ENCODE peak calls at places on chromosomes 4 and X, in seven cellular contexts. A is naive thymus-derived CD4-positive, alpha-beta T cell; L is WTC11; K is fibroblast of lung; R is nucleus accumbens; X is transverse colon; U is sciatic nerve. E is an unnamed sample.

GRCh38 chr4:118058955-118059354 is 24.7 kb downstream of the NDST3 start:
- DNase-seq in A (no peak), X (no peak), L (no peak), K (no peak), R (no peak), U (no peak), E (no peak)

GRCh38 chrX:68072016-68072415 is 361.3 kb downstream of the OPHN1 start:
- DNase-seq in L (no peak), A (no peak), U (no peak), K (peak; percentile 17), R (no peak), X (no peak), E (no peak)

GRCh38 chr4:3248811-3249661 is at the start of gene MSANTD1:
- DNase-seq in X (no peak), R (no peak), U (no peak), K (peak; percentile 69), A (no peak), L (no peak), E (no peak)

GRCh38 chr4:54882616-54883015 is 224.9 kb downstream of the KIT start:
- DNase-seq in A (no peak), R (no peak), L (no peak), K (no peak), U (no peak), X (no peak), E (no peak)

GRCh38 chrX:134792077-134792476 is 133.8 kb upstream of the PLAC1 start:
- DNase-seq in A (no peak), R (no peak), L (no peak), X (no peak), K (no peak), U (no peak), E (no peak)

GRCh38 chr4:96352051-96352517 is 512.2 kb downstream of the PDHA2 start:
- DNase-seq in X (no peak), U (no peak), L (peak; percentile 32), K (peak; percentile 23), A (no peak), R (no peak), E (no peak)

GRCh38 chr4:14877246-14878220 is 124.7 kb upstream of the CPEB2 start:
- DNase-seq in R (peak; percentile 9), K (no peak), U (no peak), L (no peak), A (no peak), X (no peak), E (no peak)

GRCh38 chrX:96909291-96909690 is 25.6 kb downstream of the RPA4 start:
- DNase-seq in A (no peak), K (peak; percentile 40), U (no peak), L (no peak), R (no peak), X (no peak), E (no peak)

GRCh38 chr4:93467484-93468155 is 360.9 kb upstream of the ATOH1 start:
- DNase-seq in K (no peak), U (no peak), A (no peak), R (no peak), X (no peak), L (no peak), E (no peak)